ENCODE peak calls at places on chromosomes 16 and 17, in four cellular contexts. E, M, K and D are unnamed samples.

GRCh38 chr16:1532081-1532760 is 1.2 kb upstream of the TMEM204 start:
- DNase-seq in K (no peak), E (peak), M (no peak), D (no peak)

GRCh38 chr16:50152386-50152806 is 710 bp upstream of the TENT4B start:
- DNase-seq in E (peak), K (peak), M (peak), D (peak)

GRCh38 chr16:55056585-55057520 is 126.2 kb downstream of the IRX5 start:
- DNase-seq in E (no peak), K (no peak), M (no peak), D (no peak)

GRCh38 chr17:1275962-1276736 is 3.3 kb upstream of the TRARG1 start:
- DNase-seq in M (peak), K (peak), E (peak), D (peak)

GRCh38 chr16:56306690-56307533 is 115.6 kb downstream of the GNAO1 start:
- DNase-seq in M (no peak), E (no peak), K (no peak), D (no peak)

GRCh38 chr17:46191332-46192210 is 1.7 kb downstream of the KANSL1 start:
- DNase-seq in E (peak), M (no peak), K (no peak), D (no peak)

GRCh38 chr16:56505174-56505573 is 14.7 kb downstream of the BBS2 start:
- DNase-seq in K (no peak), M (no peak), E (no peak), D (no peak)

GRCh38 chr17:34366529-34367107 is 3.6 kb upstream of the CCL1 start:
- DNase-seq in E (no peak), K (no peak), M (no peak), D (no peak)

GRCh38 chr17:82985436-82985820 is 94.0 kb upstream of the METRNL start:
- DNase-seq in E (no peak), M (peak), K (no peak), D (no peak)

GRCh38 chr17:66464921-66465320 is 162.5 kb downstream of the PRKCA start:
- DNase-seq in M (no peak), K (no peak), E (no peak), D (no peak)

GRCh38 chr17:28712037-28712704 is 483 bp upstream of the PROCA1 start:
- DNase-seq in E (no peak), K (peak), M (peak), D (no peak)

GRCh38 chr16:17474037-17474436 is 3.3 kb upstream of the XYLT1 start:
- DNase-seq in M (no peak), K (no peak), E (peak), D (no peak)

GRCh38 chr17:77882481-77883212 is 75.9 kb upstream of the TNRC6C start:
- DNase-seq in K (peak), M (no peak), E (peak), D (no peak)

GRCh38 chr17:72514888-72515287 is 394.1 kb downstream of the SOX9 start:
- DNase-seq in K (no peak), E (peak), M (no peak), D (no peak)

GRCh38 chr17:40873255-40873654 is 6.2 kb upstream of the KRT12 start:
- DNase-seq in M (no peak), E (no peak), K (no peak), D (no peak)

GRCh38 chr16:64380751-64381150 is 741.1 kb downstream of the CDH11 start:
- DNase-seq in E (no peak), M (no peak), K (no peak), D (no peak)

GRCh38 chr16:46922239-46922638 is 38.1 kb downstream of the GPT2 start:
- DNase-seq in E (no peak), M (no peak), K (no peak), D (no peak)

GRCh38 chr17:9817086-9817485 is 4.8 kb downstream of the GSG1L2 start:
- DNase-seq in M (no peak), E (peak), K (no peak), D (no peak)

GRCh38 chr16:1296688-1297412 is 12.6 kb upstream of the UBE2I start:
- DNase-seq in E (peak), K (no peak), M (no peak), D (no peak)

GRCh38 chr17:47996201-47996600 is 25.3 kb downstream of the CDK5RAP3 start:
- DNase-seq in M (no peak), K (no peak), E (no peak), D (no peak)

GRCh38 chr17:31216053-31216751 is 80.8 kb downstream of the OMG start:
- DNase-seq in E (peak), K (no peak), M (no peak), D (no peak)

GRCh38 chr17:51035436-51035835 is 85.2 kb downstream of the SPAG9 start:
- DNase-seq in E (peak), M (no peak), K (no peak), D (no peak)

GRCh38 chr16:87196229-87196628 is 121.0 kb downstream of the C16orf95 start:
- DNase-seq in E (no peak), M (no peak), K (no peak), D (no peak)

GRCh38 chr16:1876468-1876867 is 4.5 kb upstream of the MEIOB start:
- DNase-seq in K (no peak), E (no peak), M (peak), D (peak)

GRCh38 chr16:3266873-3267537 is 10.6 kb upstream of the MEFV start:
- DNase-seq in K (no peak), E (peak), M (no peak), D (no peak)

GRCh38 chr16:15502041-15502725 is 67.8 kb downstream of the BMERB1 start:
- DNase-seq in K (no peak), E (peak), M (no peak), D (no peak)

GRCh38 chr17:40536731-40537171 is 28.5 kb downstream of the CCR7 start:
- DNase-seq in E (peak), K (no peak), M (peak), D (no peak)

GRCh38 chr17:46908352-46908751 is 14.6 kb upstream of the GOSR2 start:
- DNase-seq in K (no peak), M (no peak), E (no peak), D (no peak)

GRCh38 chr16:54585094-54585493 is 298.5 kb upstream of the IRX3 start:
- DNase-seq in K (no peak), E (no peak), M (no peak), D (no peak)

GRCh38 chr16:74501484-74502479 is 80.5 kb upstream of the CLEC18B start:
- DNase-seq in E (no peak), K (no peak), M (no peak), D (no peak)

GRCh38 chr16:88504489-88505404 is 51.7 kb downstream of the ZFPM1 start:
- DNase-seq in M (no peak), E (no peak), K (no peak), D (no peak)

GRCh38 chr16:47774661-47775060 is 313.5 kb downstream of the PHKB start:
- DNase-seq in K (no peak), M (no peak), E (peak), D (no peak)

GRCh38 chr16:18782697-18783429 is 7.3 kb downstream of the RPS15A start:
- DNase-seq in M (no peak), K (no peak), E (no peak), D (no peak)

GRCh38 chr16:22373662-22374310 is 633 bp downstream of the CDR2 start:
- DNase-seq in M (peak), E (peak), K (no peak), D (no peak)

GRCh38 chr17:82922646-82923045 is 82.8 kb upstream of the ZNF750 start:
- DNase-seq in M (peak), E (no peak), K (no peak), D (no peak)

GRCh38 chr16:51938861-51939260 is 608.1 kb downstream of the TOX3 start:
- DNase-seq in K (no peak), M (no peak), E (no peak), D (no peak)

GRCh38 chr16:86459266-86459665 is 51.1 kb upstream of the FOXF1 start:
- DNase-seq in K (no peak), E (no peak), M (no peak), D (no peak)

GRCh38 chr17:16040710-16041251 is 41.2 kb downstream of the TTC19 start:
- DNase-seq in E (peak), K (no peak), M (no peak), D (no peak)

GRCh38 chr17:7854851-7855642 is at the start of gene TMEM88:
- DNase-seq in E (no peak), K (no peak), M (no peak), D (no peak)

GRCh38 chr17:8382052-8382879 is 727 bp downstream of the RPL26 start:
- DNase-seq in E (no peak), K (peak), M (no peak), D (no peak)